ENCODE peak calls at places on chromosomes 12 and 14, in seven cellular contexts. One of them, this sample, is unnamed.

GRCh38 chr12:54002915-54003339 is 3.0 kb downstream of the HOXC9 start:
- DNase-seq in H9: no peak
- DNase-seq in IMR-90: no peak
- DNase-seq in mesendoderm: no peak
- DNase-seq in mesenchymal stem cell: no peak
- DNase-seq in H1: no peak
- DNase-seq in trophoblast cell: no peak
- DNase-seq in this sample: no peak

GRCh38 chr12:60209933-60210332 is 614.1 kb downstream of the SLC16A7 start:
- DNase-seq in H9: no peak
- DNase-seq in IMR-90: no peak
- DNase-seq in mesendoderm: no peak
- DNase-seq in mesenchymal stem cell: no peak
- DNase-seq in H1: no peak
- DNase-seq in trophoblast cell: no peak
- DNase-seq in this sample: no peak

GRCh38 chr14:105492051-105492965 is 1.3 kb downstream of the TEDC1 start:
- DNase-seq in H9: peak
- DNase-seq in IMR-90: no peak
- DNase-seq in mesendoderm: no peak
- DNase-seq in mesenchymal stem cell: no peak
- DNase-seq in H1: no peak
- DNase-seq in trophoblast cell: no peak
- DNase-seq in this sample: no peak

GRCh38 chr12:51827925-51828818 is 20.3 kb downstream of the FIGNL2 start:
- DNase-seq in H9: no peak
- DNase-seq in IMR-90: peak
- DNase-seq in mesendoderm: peak
- DNase-seq in mesenchymal stem cell: no peak
- DNase-seq in H1: no peak
- DNase-seq in trophoblast cell: no peak
- DNase-seq in this sample: no peak

GRCh38 chr14:89349196-89350008 is 67.6 kb downstream of the FOXN3 start:
- DNase-seq in H9: peak
- DNase-seq in IMR-90: no peak
- DNase-seq in mesendoderm: peak
- DNase-seq in mesenchymal stem cell: peak
- DNase-seq in H1: no peak
- DNase-seq in trophoblast cell: peak
- DNase-seq in this sample: peak

GRCh38 chr14:68363841-68364711 is 428.8 kb downstream of the ZFP36L1 start:
- DNase-seq in H9: peak
- DNase-seq in IMR-90: peak
- DNase-seq in mesendoderm: peak
- DNase-seq in mesenchymal stem cell: peak
- DNase-seq in H1: peak
- DNase-seq in trophoblast cell: no peak
- DNase-seq in this sample: peak

GRCh38 chr12:129900306-129900705 is 3.5 kb downstream of the TMEM132D start:
- DNase-seq in H9: peak
- DNase-seq in IMR-90: no peak
- DNase-seq in mesendoderm: no peak
- DNase-seq in mesenchymal stem cell: no peak
- DNase-seq in H1: no peak
- DNase-seq in trophoblast cell: no peak
- DNase-seq in this sample: no peak

GRCh38 chr14:88352299-88353097 is 29.4 kb upstream of the KCNK10 start:
- DNase-seq in H9: no peak
- DNase-seq in IMR-90: peak
- DNase-seq in mesendoderm: no peak
- DNase-seq in mesenchymal stem cell: no peak
- DNase-seq in H1: no peak
- DNase-seq in trophoblast cell: no peak
- DNase-seq in this sample: no peak

GRCh38 chr12:128969480-128970055 is 116.3 kb downstream of the GLT1D1 start:
- DNase-seq in H9: peak
- DNase-seq in IMR-90: no peak
- DNase-seq in mesendoderm: peak
- DNase-seq in mesenchymal stem cell: no peak
- DNase-seq in H1: peak
- DNase-seq in trophoblast cell: no peak
- DNase-seq in this sample: peak

GRCh38 chr14:70086685-70087379 is 101.9 kb downstream of the SLC8A3 start:
- DNase-seq in H9: peak
- DNase-seq in IMR-90: peak
- DNase-seq in mesendoderm: peak
- DNase-seq in mesenchymal stem cell: peak
- DNase-seq in H1: no peak
- DNase-seq in trophoblast cell: peak
- DNase-seq in this sample: no peak

GRCh38 chr14:26873556-26873955 is 275.7 kb upstream of the NOVA1 start:
- DNase-seq in H9: no peak
- DNase-seq in IMR-90: no peak
- DNase-seq in mesendoderm: no peak
- DNase-seq in mesenchymal stem cell: no peak
- DNase-seq in H1: no peak
- DNase-seq in trophoblast cell: no peak
- DNase-seq in this sample: no peak

GRCh38 chr14:64461221-64461620 is 4.1 kb upstream of the AKAP5 start:
- DNase-seq in H9: no peak
- DNase-seq in IMR-90: no peak
- DNase-seq in mesendoderm: no peak
- DNase-seq in mesenchymal stem cell: no peak
- DNase-seq in H1: no peak
- DNase-seq in trophoblast cell: no peak
- DNase-seq in this sample: no peak

GRCh38 chr12:102964872-102965271 is 7.4 kb downstream of the ASCL1 start:
- DNase-seq in H9: peak
- DNase-seq in IMR-90: no peak
- DNase-seq in mesendoderm: peak
- DNase-seq in mesenchymal stem cell: no peak
- DNase-seq in H1: no peak
- DNase-seq in trophoblast cell: no peak
- DNase-seq in this sample: no peak

GRCh38 chr14:99982449-99983250 is 82.6 kb upstream of the EVL start:
- DNase-seq in H9: peak
- DNase-seq in IMR-90: peak
- DNase-seq in mesendoderm: peak
- DNase-seq in mesenchymal stem cell: peak
- DNase-seq in H1: peak
- DNase-seq in trophoblast cell: no peak
- DNase-seq in this sample: peak

GRCh38 chr14:68924392-68925158 is 54.5 kb downstream of the ACTN1 start:
- DNase-seq in H9: no peak
- DNase-seq in IMR-90: no peak
- DNase-seq in mesendoderm: peak
- DNase-seq in mesenchymal stem cell: peak
- DNase-seq in H1: peak
- DNase-seq in trophoblast cell: peak
- DNase-seq in this sample: no peak

GRCh38 chr14:24431569-24432258 is 2.0 kb downstream of the KHNYN start:
- DNase-seq in H9: peak
- DNase-seq in IMR-90: peak
- DNase-seq in mesendoderm: peak
- DNase-seq in mesenchymal stem cell: peak
- DNase-seq in H1: peak
- DNase-seq in trophoblast cell: peak
- DNase-seq in this sample: peak
- H4K8ac ChIP-seq in H9: no peak
- H4K8ac ChIP-seq in IMR-90: no peak
- H4K8ac ChIP-seq in mesendoderm: no peak
- H4K8ac ChIP-seq in mesenchymal stem cell: no peak
- H4K8ac ChIP-seq in H1: peak
- H4K8ac ChIP-seq in trophoblast cell: no peak
- H4K8ac ChIP-seq in this sample: no peak

DNA sequence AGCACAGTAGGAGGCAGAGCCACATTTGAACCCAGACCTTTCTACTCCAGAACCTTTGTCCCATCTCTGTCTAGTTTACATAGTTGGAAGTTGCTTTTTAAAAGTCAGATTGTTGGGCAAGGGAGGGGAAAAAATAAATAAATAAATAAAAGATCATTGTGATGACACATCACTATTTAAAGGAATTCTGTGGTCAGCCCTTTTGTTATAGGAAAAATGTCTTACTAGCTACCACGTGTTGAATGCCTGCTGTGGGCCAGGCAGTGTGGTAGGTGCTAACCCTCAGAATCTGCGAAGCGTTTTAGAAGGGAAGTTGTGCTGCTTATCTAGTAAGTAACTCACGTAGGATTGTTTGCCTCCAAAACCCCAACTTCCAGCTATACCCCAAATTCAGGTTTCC is 62.3 kb downstream of the BHLHE41 start:
- DNase-seq in H9: no peak
- DNase-seq in IMR-90: peak
- DNase-seq in mesendoderm: peak
- DNase-seq in mesenchymal stem cell: peak
- DNase-seq in H1: no peak
- DNase-seq in trophoblast cell: no peak
- DNase-seq in this sample: no peak
- H4K8ac ChIP-seq in H9: no peak
- H4K8ac ChIP-seq in IMR-90: no peak
- H4K8ac ChIP-seq in mesendoderm: no peak
- H4K8ac ChIP-seq in mesenchymal stem cell: no peak
- H4K8ac ChIP-seq in H1: no peak
- H4K8ac ChIP-seq in trophoblast cell: peak
- H4K8ac ChIP-seq in this sample: no peak

GRCh38 chr12:2613674-2614073 is 181.1 kb upstream of the FKBP4 start:
- DNase-seq in H9: no peak
- DNase-seq in IMR-90: peak
- DNase-seq in mesendoderm: no peak
- DNase-seq in mesenchymal stem cell: peak
- DNase-seq in H1: no peak
- DNase-seq in trophoblast cell: peak
- DNase-seq in this sample: no peak

GRCh38 chr12:2616763-2617162 is 178.0 kb upstream of the FKBP4 start:
- DNase-seq in H9: no peak
- DNase-seq in IMR-90: no peak
- DNase-seq in mesendoderm: no peak
- DNase-seq in mesenchymal stem cell: no peak
- DNase-seq in H1: no peak
- DNase-seq in trophoblast cell: no peak
- DNase-seq in this sample: no peak

GRCh38 chr12:2617365-2617764 is 177.4 kb upstream of the FKBP4 start:
- DNase-seq in H9: peak
- DNase-seq in IMR-90: no peak
- DNase-seq in mesendoderm: no peak
- DNase-seq in mesenchymal stem cell: no peak
- DNase-seq in H1: no peak
- DNase-seq in trophoblast cell: no peak
- DNase-seq in this sample: no peak

GRCh38 chr12:2615665-2616387 is 178.9 kb upstream of the FKBP4 start:
- DNase-seq in H9: peak
- DNase-seq in IMR-90: peak
- DNase-seq in mesendoderm: peak
- DNase-seq in mesenchymal stem cell: peak
- DNase-seq in H1: no peak
- DNase-seq in trophoblast cell: no peak
- DNase-seq in this sample: no peak

GRCh38 chr12:2614341-2614740 is 180.4 kb upstream of the FKBP4 start:
- DNase-seq in H9: no peak
- DNase-seq in IMR-90: peak
- DNase-seq in mesendoderm: no peak
- DNase-seq in mesenchymal stem cell: peak
- DNase-seq in H1: no peak
- DNase-seq in trophoblast cell: no peak
- DNase-seq in this sample: no peak
- H4K8ac ChIP-seq in H9: no peak
- H4K8ac ChIP-seq in IMR-90: no peak
- H4K8ac ChIP-seq in mesendoderm: no peak
- H4K8ac ChIP-seq in mesenchymal stem cell: no peak
- H4K8ac ChIP-seq in H1: no peak
- H4K8ac ChIP-seq in trophoblast cell: no peak
- H4K8ac ChIP-seq in this sample: no peak

GRCh38 chr12:100219328-100220109 is 18.9 kb downstream of the ACTR6 start:
- DNase-seq in H9: no peak
- DNase-seq in IMR-90: no peak
- DNase-seq in mesendoderm: no peak
- DNase-seq in mesenchymal stem cell: no peak
- DNase-seq in H1: no peak
- DNase-seq in trophoblast cell: no peak
- DNase-seq in this sample: no peak
- H4K8ac ChIP-seq in H9: no peak
- H4K8ac ChIP-seq in IMR-90: no peak
- H4K8ac ChIP-seq in mesendoderm: no peak
- H4K8ac ChIP-seq in mesenchymal stem cell: no peak
- H4K8ac ChIP-seq in H1: no peak
- H4K8ac ChIP-seq in trophoblast cell: no peak
- H4K8ac ChIP-seq in this sample: no peak

This sample was measured in neuronal stem cell.